ENCODE peak calls at places on chromosomes 13 and 19, in five cellular contexts. T is tibial artery; B is body of pancreas; Y is ovary; Q is CD4-positive, CD25-positive, alpha-beta regulatory T cell. J is an unnamed sample. For H3K27me3, the result is how much of the 10 kb centered on the place peaks cover.

GRCh38 chr19:16293133-16294085 is 31.2 kb upstream of the KLF2 start:
- DNase-seq in T (peak), B (peak), Y (peak), Q (no peak), J (no peak)

GRCh38 chr19:16702123-16702522 is 17.5 kb upstream of the NWD1 start:
- DNase-seq in T (peak), B (no peak), Y (no peak), Q (no peak), J (no peak)

GRCh38 chr19:5172859-5173577 is 167.6 kb downstream of the PTPRS start:
- DNase-seq in T (peak), B (no peak), Y (no peak), Q (no peak), J (no peak)

GRCh38 chr19:39599116-39599515 is 3.2 kb upstream of the LGALS13 start:
- DNase-seq in T (no peak), B (no peak), Y (no peak), Q (no peak), J (no peak)

GRCh38 chr19:46944123-46944718 is 75.4 kb upstream of the NPAS1 start:
- DNase-seq in T (no peak), B (no peak), Y (no peak), Q (no peak), J (no peak)

GRCh38 chr19:45049073-45049736 is 10.4 kb downstream of the CLASRP start:
- DNase-seq in T (no peak), B (peak), Y (no peak), Q (no peak), J (no peak)

GRCh38 chr19:39502640-39503417 is 4.1 kb downstream of the DLL3 start:
- DNase-seq in T (no peak), B (peak), Y (peak), Q (peak), J (peak)

GRCh38 chr13:51361111-51361510 is 21.6 kb downstream of the SERPINE3 start:
- DNase-seq in T (no peak), B (no peak), Y (no peak), Q (no peak), J (no peak)

GRCh38 chr19:43777163-43777700 is 3.5 kb downstream of the KCNN4 start:
- DNase-seq in T (no peak), B (no peak), Y (no peak), Q (peak), J (no peak)

GRCh38 chr13:35791191-35791902 is 314.9 kb upstream of the MAB21L1 start:
- DNase-seq in T (no peak), B (no peak), Y (no peak), Q (no peak), J (no peak)

GRCh38 chr13:20227288-20227687 is 4.8 kb downstream of the GJB6 start:
- DNase-seq in T (no peak), B (no peak), Y (no peak), Q (no peak), J (no peak)

GRCh38 chr13:20230913-20231838 is 943 bp downstream of the GJB6 start:
- DNase-seq in T (no peak), B (no peak), Y (no peak), Q (peak), J (no peak)

GRCh38 chr13:20231839-20232555 is at the start of gene GJB6:
- DNase-seq in T (no peak), B (no peak), Y (no peak), Q (peak), J (no peak)

GRCh38 chr13:20227730-20228129 is 4.4 kb downstream of the GJB6 start:
- DNase-seq in T (no peak), B (no peak), Y (no peak), Q (no peak), J (no peak)

GRCh38 chr13:20232556-20233277 is 598 bp upstream of the GJB6 start:
- DNase-seq in T (no peak), B (no peak), Y (no peak), Q (no peak), J (no peak)
- H3K27me3 ChIP-seq in T (under half), B (under half), Y (under half), Q (under half), J (under half)

DNA sequence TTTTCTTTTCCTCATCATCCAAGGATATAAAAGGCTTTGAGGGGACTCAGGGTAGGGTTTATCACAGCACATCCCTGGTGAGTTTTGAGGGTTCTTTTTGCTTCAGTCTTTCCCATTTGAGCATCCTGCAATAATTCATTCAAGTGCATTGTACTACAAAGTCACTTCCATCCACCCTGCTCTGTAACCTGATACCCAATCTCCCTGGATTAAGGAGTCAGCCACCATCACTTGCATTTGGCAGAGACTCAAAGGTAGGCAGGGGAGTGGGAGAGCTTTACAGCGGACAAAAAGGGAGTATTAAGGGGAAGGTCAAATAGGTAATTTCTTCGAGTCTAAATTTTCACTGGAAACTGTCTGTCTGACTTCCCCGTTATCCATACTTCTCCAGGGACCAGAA is 216.1 kb upstream of the TMTC4 start:
- DNase-seq in T (no peak), B (no peak), Y (no peak), Q (no peak), J (no peak)
- H3K27me3 ChIP-seq in T (under half), B (under half), Y (under half), Q (under half), J (under half)

GRCh38 chr13:50129923-50130685 is 114.9 kb downstream of the KCNRG start:
- DNase-seq in T (peak), B (no peak), Y (peak), Q (peak), J (peak)

GRCh38 chr13:50128406-50129048 is 113.3 kb downstream of the KCNRG start:
- DNase-seq in T (no peak), B (no peak), Y (no peak), Q (peak), J (no peak)

GRCh38 chr13:50129065-50129922 is 114.0 kb downstream of the KCNRG start:
- DNase-seq in T (peak), B (no peak), Y (no peak), Q (peak), J (peak)

GRCh38 chr13:50131998-50132936 is 117.0 kb downstream of the KCNRG start:
- DNase-seq in T (no peak), B (no peak), Y (no peak), Q (peak), J (no peak)

GRCh38 chr13:50130686-50131051 is 115.4 kb downstream of the KCNRG start:
- DNase-seq in T (peak), B (no peak), Y (no peak), Q (peak), J (peak)
- H3K27me3 ChIP-seq in T (under half), B (half or more), Y (under half), Q (under half), J (under half)

GRCh38 chr19:41702208-41702651 is 6.2 kb upstream of the CEACAM5 start:
- DNase-seq in T (no peak), B (no peak), Y (no peak), Q (no peak), J (no peak)
- H3K27me3 ChIP-seq in T (under half), B (under half), Y (under half), Q (under half), J (under half)

DNA sequence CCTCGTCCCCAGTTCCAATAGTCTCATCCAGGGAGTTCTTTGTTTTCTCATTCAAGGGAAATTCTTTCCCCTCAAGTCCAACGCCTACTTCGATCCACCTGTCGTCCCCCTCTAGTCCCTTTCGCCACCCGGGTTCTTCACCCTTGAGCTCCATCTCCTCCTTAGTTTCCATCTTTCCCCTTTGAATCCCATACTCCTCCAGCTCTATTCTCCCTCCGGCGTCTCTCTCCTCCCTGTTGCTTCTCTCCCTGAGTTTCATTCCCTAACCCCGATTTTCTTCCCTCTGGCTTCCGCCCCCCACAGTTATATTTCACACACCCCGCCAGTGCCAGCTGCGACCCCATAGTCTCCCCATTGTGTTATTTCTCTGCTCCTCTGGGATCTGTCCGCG is 628 bp upstream of the SLC17A7 start:
- DNase-seq in T (no peak), B (no peak), Y (no peak), Q (no peak), J (no peak)
- H3K27me3 ChIP-seq in T (half or more), B (under half), Y (under half), Q (under half), J (under half)

J was measured in GM06990.